ENCODE peak calls at places on chromosomes 2 and 18, in five cellular contexts. S is CD4-positive, alpha-beta memory T cell; I is naive thymus-derived CD4-positive, alpha-beta T cell; X is ovary; O is gastrocnemius medialis. B is an unnamed sample.

GRCh38 chr18:44882163-44882881 is 201.6 kb downstream of the SETBP1 start:
- DNase-seq in O (no peak), X (no peak), I (no peak), S (no peak), B (no peak)

GRCh38 chr2:12501469-12502147 is 215.1 kb upstream of the TRIB2 start:
- DNase-seq in S (peak; percentile 70), I (peak; percentile 58), O (peak; percentile 21), X (no peak), B (peak; percentile 69)

GRCh38 chr2:236833501-236834186 is 252.0 kb upstream of the COPS8 start:
- DNase-seq in O (no peak), I (no peak), X (no peak), S (no peak), B (no peak)

GRCh38 chr2:75415141-75415540 is 145.6 kb downstream of the EVA1A start:
- DNase-seq in O (no peak), S (no peak), I (no peak), X (no peak), B (no peak)

GRCh38 chr18:52991246-52991645 is 651.2 kb downstream of the DCC start:
- DNase-seq in S (no peak), O (no peak), I (no peak), X (no peak), B (no peak)

GRCh38 chr2:197672494-197672893 is 2.9 kb downstream of the RFTN2 start:
- DNase-seq in I (no peak), O (no peak), X (no peak), S (no peak), B (no peak)

GRCh38 chr2:219765236-219765635 is 137.8 kb downstream of the SLC4A3 start:
- DNase-seq in X (no peak), O (no peak), I (no peak), S (no peak), B (no peak)

GRCh38 chr2:236569593-236569973 is at the start of gene ACKR3:
- DNase-seq in O (peak; percentile 64), S (peak; percentile 82), X (peak; percentile 57), I (peak; percentile 81), B (peak; percentile 92)

GRCh38 chr18:76232010-76232409 is 263.0 kb downstream of the ZNF516 start:
- DNase-seq in X (no peak), I (no peak), S (no peak), O (no peak), B (no peak)

GRCh38 chr2:216819766-216820165 is 40.1 kb downstream of the TNP1 start:
- DNase-seq in S (no peak), O (no peak), I (no peak), X (no peak), B (no peak)

GRCh38 chr18:58842978-58843661 is 21.6 kb upstream of the ZNF532 start:
- DNase-seq in O (peak; percentile 86), S (no peak), X (no peak), I (no peak), B (no peak)

GRCh38 chr2:111041398-111042202 is 79.1 kb upstream of the BCL2L11 start:
- DNase-seq in X (no peak), I (no peak), S (no peak), O (no peak), B (no peak)

GRCh38 chr2:3759331-3759730 is 56.0 kb downstream of the DCDC2C start:
- DNase-seq in I (no peak), X (no peak), O (no peak), S (no peak), B (peak; percentile 15)

GRCh38 chr18:13252696-13253410 is 34.3 kb downstream of the LDLRAD4 start:
- DNase-seq in S (no peak), I (no peak), X (no peak), O (no peak), B (peak; percentile 47)

GRCh38 chr2:9629222-9630000 is 1.4 kb downstream of the YWHAQ start:
- DNase-seq in O (no peak), I (no peak), X (no peak), S (peak; percentile 18), B (no peak)

GRCh38 chr2:171447675-171448074 is 13.6 kb downstream of the DCAF17 start:
- DNase-seq in X (no peak), I (no peak), O (no peak), S (no peak), B (no peak)

GRCh38 chr2:109447251-109447661 is 166.5 kb downstream of the SEPTIN10 start:
- DNase-seq in I (no peak), S (no peak), O (no peak), X (no peak), B (peak; percentile 58)

GRCh38 chr2:101371635-101372034 is 15.7 kb downstream of the CREG2 start:
- DNase-seq in X (no peak), S (no peak), O (no peak), I (no peak), B (no peak)

GRCh38 chr2:65554765-65555561 is 122.6 kb upstream of the SPRED2 start:
- DNase-seq in X (no peak), S (no peak), I (no peak), O (no peak), B (no peak)

GRCh38 chr2:150698016-150698661 is 210.7 kb upstream of the RND3 start:
- DNase-seq in I (no peak), S (no peak), O (no peak), X (no peak), B (no peak)

GRCh38 chr2:160354677-160355076 is 138.9 kb downstream of the RBMS1 start:
- DNase-seq in O (no peak), X (no peak), I (no peak), S (no peak), B (no peak)

GRCh38 chr18:50716902-50717301 is 102.9 kb downstream of the MRO start:
- DNase-seq in X (no peak), I (no peak), S (no peak), O (no peak), B (no peak)

GRCh38 chr18:50115095-50115494 is 79.9 kb downstream of the MYO5B start:
- DNase-seq in S (no peak), X (no peak), I (no peak), O (no peak), B (no peak)

GRCh38 chr2:68812256-68812655 is 58.9 kb downstream of the BMP10 start:
- DNase-seq in O (no peak), S (no peak), I (no peak), X (no peak), B (no peak)

GRCh38 chr2:95297639-95298395 is 670 bp downstream of the KCNIP3 start:
- DNase-seq in I (no peak), S (no peak), X (no peak), O (no peak), B (no peak)

GRCh38 chr2:10278763-10279471 is 23.8 kb upstream of the HPCAL1 start:
- DNase-seq in S (no peak), I (no peak), X (no peak), O (no peak), B (peak; percentile 46)

GRCh38 chr18:51195086-51195601 is 2.3 kb downstream of the MEX3C start:
- DNase-seq in I (no peak), O (no peak), S (peak; percentile 24), X (no peak), B (no peak)

GRCh38 chr18:7598167-7599062 is 31.3 kb downstream of the PTPRM start:
- DNase-seq in X (no peak), I (no peak), O (no peak), S (no peak), B (no peak)

GRCh38 chr2:241199897-241200821 is 11.7 kb downstream of the ANO7 start:
- DNase-seq in O (no peak), S (no peak), X (no peak), I (no peak), B (no peak)

GRCh38 chr2:25401307-25402021 is 59.7 kb upstream of the DNMT3A start:
- DNase-seq in I (no peak), O (no peak), X (no peak), S (no peak), B (no peak)

GRCh38 chr2:216855079-216855478 is 4.8 kb downstream of the TNP1 start:
- DNase-seq in I (no peak), S (no peak), O (no peak), X (no peak), B (no peak)

GRCh38 chr18:54263904-54264336 is 5.4 kb upstream of the POLI start:
- DNase-seq in O (no peak), X (no peak), I (no peak), S (no peak), B (no peak)
- H3K4me3 ChIP-seq in O (no peak overlapping the region), X (no peak overlapping the region), I (no peak overlapping the region), S (no peak overlapping the region), B (no peak overlapping the region)

GRCh38 chr2:230666446-230666845 is 46.2 kb upstream of the CAB39 start:
- DNase-seq in I (no peak), O (no peak), S (no peak), X (no peak), B (no peak)
- H3K4me1 ChIP-seq in I (peaks cover 56% of the 10 kb centered on the region), O (peaks cover 57% of the 10 kb centered on the region), S (peaks cover 79% of the 10 kb centered on the region), X (no peaks in the 10 kb centered on the region), B (no peaks in the 10 kb centered on the region)

DNA sequence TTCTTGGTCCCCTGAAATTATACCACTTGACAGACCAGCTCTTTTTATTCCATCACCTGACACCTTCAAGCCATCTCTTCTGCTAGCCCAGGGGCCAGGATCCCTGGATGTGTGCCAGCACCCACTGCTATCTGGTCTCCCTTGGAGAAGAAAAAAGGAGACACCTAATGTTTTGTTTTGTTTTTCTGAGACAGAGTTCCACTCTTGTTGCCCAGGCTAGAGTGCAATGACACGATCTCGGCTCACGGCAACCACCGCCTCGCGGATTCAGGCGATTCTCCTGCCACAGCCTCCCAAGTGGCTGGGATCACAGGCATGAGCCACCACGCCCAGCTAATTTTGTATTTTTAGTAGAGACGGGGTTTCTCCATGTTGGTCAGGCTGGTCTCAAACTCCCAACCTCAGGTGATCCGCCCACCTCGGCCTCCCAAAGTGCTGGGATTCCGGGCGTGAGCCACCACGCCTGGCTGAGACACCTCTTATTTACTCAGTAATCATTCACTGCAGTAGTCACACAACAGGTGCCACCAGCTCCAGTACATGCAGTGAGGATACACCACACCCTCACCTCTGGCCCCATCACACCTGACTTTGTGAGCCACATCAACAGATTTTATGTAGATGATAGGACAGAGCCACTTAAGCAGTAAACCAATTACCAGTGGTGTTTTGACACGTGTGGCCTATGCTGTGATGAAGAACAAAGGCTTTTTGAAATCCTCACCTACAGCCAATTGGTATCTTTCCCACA is 42.8 kb upstream of the PCBP1 start:
- DNase-seq in O (no peak), S (no peak), X (no peak), I (no peak), B (no peak)
- H3K27ac ChIP-seq in O (peak overlapping the region; percentile 77), S (no peak overlapping the region), X (no peak overlapping the region), I (no peak overlapping the region), B (no peak overlapping the region)

GRCh38 chr2:239388236-239389151 is 12.3 kb downstream of the HDAC4 start:
- DNase-seq in O (no peak), S (no peak), I (no peak), X (no peak), B (no peak)

GRCh38 chr2:239385096-239386000 is 15.5 kb downstream of the HDAC4 start:
- DNase-seq in I (no peak), S (no peak), X (no peak), O (no peak), B (peak; percentile 50)

GRCh38 chr2:239387811-239388210 is 13.0 kb downstream of the HDAC4 start:
- DNase-seq in S (no peak), O (no peak), I (no peak), X (no peak), B (no peak)

GRCh38 chr2:239386872-239387445 is 13.9 kb downstream of the HDAC4 start:
- DNase-seq in O (no peak), I (no peak), S (no peak), X (no peak), B (no peak)

GRCh38 chr2:239386001-239386670 is 14.7 kb downstream of the HDAC4 start:
- DNase-seq in I (no peak), X (no peak), O (no peak), S (no peak), B (peak; percentile 54)
- H3K4me3 ChIP-seq in I (no peak overlapping the region), X (no peak overlapping the region), O (no peak overlapping the region), S (no peak overlapping the region), B (no peak overlapping the region)

B was measured in sigmoid colon.